ENCODE peak calls at places on chromosomes 2 and 18, in eight cellular contexts. One of them, this sample, is unnamed.

GRCh38 chr2:19990416-19990728 is 467 bp upstream of the WDR35 start:
- DNase-seq in tibial nerve: no peak
- DNase-seq in suprapubic skin: no peak
- DNase-seq in body of pancreas: no peak
- DNase-seq in PC-3: no peak
- DNase-seq in endothelial cell: no peak
- DNase-seq in stomach: no peak
- DNase-seq in MM.1S: no peak
- DNase-seq in this sample: no peak

GRCh38 chr18:10482985-10483949 is 28.8 kb downstream of the APCDD1 start:
- DNase-seq in PC-3: no peak
- DNase-seq in stomach: no peak
- DNase-seq in suprapubic skin: no peak
- DNase-seq in MM.1S: no peak
- DNase-seq in tibial nerve: no peak
- DNase-seq in endothelial cell: no peak
- DNase-seq in body of pancreas: peak; percentile 35
- DNase-seq in this sample: peak; percentile 77

GRCh38 chr2:42364653-42365052 is 3.6 kb upstream of the COX7A2L start:
- DNase-seq in suprapubic skin: no peak
- DNase-seq in endothelial cell: no peak
- DNase-seq in tibial nerve: no peak
- DNase-seq in MM.1S: no peak
- DNase-seq in PC-3: no peak
- DNase-seq in stomach: no peak
- DNase-seq in body of pancreas: no peak
- DNase-seq in this sample: no peak

GRCh38 chr2:237159006-237159897 is 73.6 kb downstream of the COPS8 start:
- DNase-seq in MM.1S: no peak
- DNase-seq in PC-3: no peak
- DNase-seq in tibial nerve: no peak
- DNase-seq in suprapubic skin: no peak
- DNase-seq in body of pancreas: no peak
- DNase-seq in endothelial cell: no peak
- DNase-seq in stomach: no peak
- DNase-seq in this sample: no peak

GRCh38 chr2:98664323-98664722 is 55.9 kb downstream of the UNC50 start:
- DNase-seq in endothelial cell: no peak
- DNase-seq in MM.1S: no peak
- DNase-seq in body of pancreas: peak; percentile 18
- DNase-seq in tibial nerve: no peak
- DNase-seq in PC-3: peak; percentile 81
- DNase-seq in suprapubic skin: no peak
- DNase-seq in stomach: no peak
- DNase-seq in this sample: no peak

GRCh38 chr2:157172866-157173578 is 84.5 kb upstream of the GALNT5 start:
- DNase-seq in tibial nerve: peak; percentile 38
- DNase-seq in body of pancreas: no peak
- DNase-seq in PC-3: no peak
- DNase-seq in MM.1S: no peak
- DNase-seq in endothelial cell: no peak
- DNase-seq in stomach: no peak
- DNase-seq in suprapubic skin: no peak
- DNase-seq in this sample: no peak

GRCh38 chr2:70561893-70562292 is 8.3 kb upstream of the TGFA start:
- DNase-seq in endothelial cell: no peak
- DNase-seq in MM.1S: no peak
- DNase-seq in PC-3: peak; percentile 55
- DNase-seq in tibial nerve: no peak
- DNase-seq in body of pancreas: no peak
- DNase-seq in stomach: no peak
- DNase-seq in suprapubic skin: no peak
- DNase-seq in this sample: no peak

GRCh38 chr2:39780825-39781600 is 2.0 kb upstream of the THUMPD2 start:
- DNase-seq in tibial nerve: no peak
- DNase-seq in MM.1S: peak; percentile 16
- DNase-seq in PC-3: no peak
- DNase-seq in suprapubic skin: no peak
- DNase-seq in endothelial cell: no peak
- DNase-seq in body of pancreas: no peak
- DNase-seq in stomach: no peak
- DNase-seq in this sample: no peak

DNA sequence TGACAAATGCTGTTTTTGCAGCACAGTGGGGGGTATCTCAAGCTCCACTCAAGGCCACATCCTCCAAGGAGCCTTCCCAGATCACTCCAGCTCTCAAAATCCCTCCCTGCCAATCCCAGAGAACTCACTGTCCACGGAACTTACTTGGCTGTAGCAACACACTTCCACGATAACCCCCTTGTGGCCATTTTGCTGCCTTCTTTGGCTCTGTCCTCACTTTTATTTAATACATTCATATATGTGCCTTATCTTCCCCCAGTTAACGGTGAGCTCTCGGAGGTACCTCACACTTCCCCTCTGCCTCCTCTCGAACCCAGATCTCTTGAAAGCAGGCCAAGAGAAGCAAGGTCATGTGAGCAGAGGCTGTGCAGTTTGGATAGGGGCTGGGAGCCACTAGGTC is 122.3 kb downstream of the TNS1 start:
- DNase-seq in endothelial cell: no peak
- DNase-seq in stomach: no peak
- DNase-seq in body of pancreas: no peak
- DNase-seq in tibial nerve: no peak
- DNase-seq in PC-3: no peak
- DNase-seq in suprapubic skin: no peak
- DNase-seq in MM.1S: no peak
- DNase-seq in this sample: no peak
- TF ChIP-seq CTCF in endothelial cell: no peak
- TF ChIP-seq CTCF in stomach: no peak
- TF ChIP-seq CTCF in body of pancreas: no peak
- TF ChIP-seq CTCF in tibial nerve: no peak
- TF ChIP-seq CTCF in PC-3: peak; percentile 25
- TF ChIP-seq CTCF in suprapubic skin: no peak
- TF ChIP-seq CTCF in MM.1S: no peak
- TF ChIP-seq CTCF in this sample: no peak

GRCh38 chr18:60671022-60671421 is 298.4 kb upstream of the MC4R start:
- DNase-seq in tibial nerve: no peak
- DNase-seq in MM.1S: no peak
- DNase-seq in suprapubic skin: no peak
- DNase-seq in body of pancreas: no peak
- DNase-seq in PC-3: no peak
- DNase-seq in endothelial cell: no peak
- DNase-seq in stomach: no peak
- DNase-seq in this sample: no peak

GRCh38 chr18:60667016-60667415 is 294.4 kb upstream of the MC4R start:
- DNase-seq in tibial nerve: no peak
- DNase-seq in MM.1S: no peak
- DNase-seq in suprapubic skin: no peak
- DNase-seq in endothelial cell: no peak
- DNase-seq in PC-3: no peak
- DNase-seq in body of pancreas: no peak
- DNase-seq in stomach: no peak
- DNase-seq in this sample: no peak

GRCh38 chr18:60664736-60665135 is 292.2 kb upstream of the MC4R start:
- DNase-seq in tibial nerve: no peak
- DNase-seq in MM.1S: peak; percentile 93
- DNase-seq in endothelial cell: no peak
- DNase-seq in suprapubic skin: no peak
- DNase-seq in stomach: no peak
- DNase-seq in body of pancreas: no peak
- DNase-seq in PC-3: no peak
- DNase-seq in this sample: no peak

GRCh38 chr18:60663060-60663989 is 290.8 kb upstream of the MC4R start:
- DNase-seq in suprapubic skin: no peak
- DNase-seq in MM.1S: no peak
- DNase-seq in tibial nerve: no peak
- DNase-seq in PC-3: peak; percentile 75
- DNase-seq in stomach: no peak
- DNase-seq in endothelial cell: no peak
- DNase-seq in body of pancreas: no peak
- DNase-seq in this sample: no peak

GRCh38 chr18:60668583-60668982 is 296.0 kb upstream of the MC4R start:
- DNase-seq in MM.1S: no peak
- DNase-seq in endothelial cell: no peak
- DNase-seq in PC-3: peak; percentile 25
- DNase-seq in suprapubic skin: no peak
- DNase-seq in stomach: no peak
- DNase-seq in body of pancreas: no peak
- DNase-seq in tibial nerve: no peak
- DNase-seq in this sample: no peak
- TF ChIP-seq CTCF in MM.1S: peak; percentile 36
- TF ChIP-seq CTCF in endothelial cell: no peak
- TF ChIP-seq CTCF in PC-3: peak; percentile 54
- TF ChIP-seq CTCF in suprapubic skin: no peak
- TF ChIP-seq CTCF in stomach: no peak
- TF ChIP-seq CTCF in body of pancreas: no peak
- TF ChIP-seq CTCF in tibial nerve: no peak
- TF ChIP-seq CTCF in this sample: no peak

GRCh38 chr2:67002618-67003371 is 394.3 kb upstream of the ETAA1 start:
- DNase-seq in endothelial cell: no peak
- DNase-seq in tibial nerve: no peak
- DNase-seq in stomach: no peak
- DNase-seq in suprapubic skin: no peak
- DNase-seq in MM.1S: no peak
- DNase-seq in body of pancreas: no peak
- DNase-seq in PC-3: no peak
- DNase-seq in this sample: no peak
- TF ChIP-seq CTCF in endothelial cell: no peak
- TF ChIP-seq CTCF in tibial nerve: no peak
- TF ChIP-seq CTCF in stomach: no peak
- TF ChIP-seq CTCF in suprapubic skin: no peak
- TF ChIP-seq CTCF in MM.1S: no peak
- TF ChIP-seq CTCF in body of pancreas: no peak
- TF ChIP-seq CTCF in PC-3: no peak
- TF ChIP-seq CTCF in this sample: no peak

GRCh38 chr18:36580266-36580665 is 248.5 kb downstream of the TPGS2 start:
- DNase-seq in stomach: no peak
- DNase-seq in tibial nerve: peak; percentile 49
- DNase-seq in MM.1S: no peak
- DNase-seq in endothelial cell: no peak
- DNase-seq in suprapubic skin: no peak
- DNase-seq in body of pancreas: no peak
- DNase-seq in PC-3: no peak
- DNase-seq in this sample: no peak
- TF ChIP-seq CTCF in stomach: no peak
- TF ChIP-seq CTCF in tibial nerve: no peak
- TF ChIP-seq CTCF in MM.1S: no peak
- TF ChIP-seq CTCF in endothelial cell: no peak
- TF ChIP-seq CTCF in suprapubic skin: no peak
- TF ChIP-seq CTCF in body of pancreas: no peak
- TF ChIP-seq CTCF in PC-3: no peak
- TF ChIP-seq CTCF in this sample: no peak

DNA sequence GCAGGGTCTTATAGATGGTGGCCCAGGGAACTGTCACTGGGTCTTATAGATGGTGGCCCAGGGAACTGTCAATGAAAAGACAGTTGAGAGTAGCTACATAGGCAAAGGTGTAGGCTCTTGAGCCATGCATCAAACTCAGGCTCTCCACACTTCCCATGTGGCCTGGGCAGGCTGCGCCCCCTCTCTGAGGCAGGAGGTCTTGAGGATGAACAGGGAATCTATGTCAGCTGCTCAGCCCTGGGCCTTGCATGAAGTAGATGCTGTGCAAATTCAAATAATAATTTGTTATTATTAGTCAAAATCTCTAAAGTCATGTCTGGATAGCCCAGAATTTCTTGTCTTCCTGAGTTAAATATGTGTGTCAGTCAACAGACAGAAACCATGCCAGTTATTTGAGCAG is 26.7 kb downstream of the STK25 start:
- DNase-seq in MM.1S: no peak
- DNase-seq in stomach: no peak
- DNase-seq in tibial nerve: no peak
- DNase-seq in endothelial cell: no peak
- DNase-seq in PC-3: no peak
- DNase-seq in suprapubic skin: no peak
- DNase-seq in body of pancreas: no peak
- DNase-seq in this sample: no peak
- TF ChIP-seq CTCF in MM.1S: no peak
- TF ChIP-seq CTCF in stomach: no peak
- TF ChIP-seq CTCF in tibial nerve: no peak
- TF ChIP-seq CTCF in endothelial cell: no peak
- TF ChIP-seq CTCF in PC-3: no peak
- TF ChIP-seq CTCF in suprapubic skin: no peak
- TF ChIP-seq CTCF in body of pancreas: no peak
- TF ChIP-seq CTCF in this sample: peak; percentile 10

GRCh38 chr2:7377861-7378569 is 460.8 kb downstream of the RNF144A start:
- DNase-seq in endothelial cell: peak; percentile 29
- DNase-seq in MM.1S: no peak
- DNase-seq in PC-3: peak; percentile 71
- DNase-seq in stomach: peak; percentile 36
- DNase-seq in suprapubic skin: no peak
- DNase-seq in body of pancreas: peak; percentile 65
- DNase-seq in tibial nerve: no peak
- DNase-seq in this sample: no peak
- TF ChIP-seq CTCF in endothelial cell: no peak
- TF ChIP-seq CTCF in MM.1S: no peak
- TF ChIP-seq CTCF in PC-3: peak; percentile 48
- TF ChIP-seq CTCF in stomach: no peak
- TF ChIP-seq CTCF in suprapubic skin: no peak
- TF ChIP-seq CTCF in body of pancreas: peak; percentile 18
- TF ChIP-seq CTCF in tibial nerve: no peak
- TF ChIP-seq CTCF in this sample: no peak

GRCh38 chr2:75311521-75311920 is 112.2 kb upstream of the TACR1 start:
- DNase-seq in endothelial cell: no peak
- DNase-seq in tibial nerve: no peak
- DNase-seq in body of pancreas: no peak
- DNase-seq in stomach: no peak
- DNase-seq in suprapubic skin: no peak
- DNase-seq in PC-3: peak; percentile 25
- DNase-seq in MM.1S: no peak
- DNase-seq in this sample: no peak

GRCh38 chr2:75309596-75310290 is 110.4 kb upstream of the TACR1 start:
- DNase-seq in stomach: no peak
- DNase-seq in endothelial cell: no peak
- DNase-seq in tibial nerve: no peak
- DNase-seq in MM.1S: no peak
- DNase-seq in PC-3: peak; percentile 64
- DNase-seq in body of pancreas: no peak
- DNase-seq in suprapubic skin: no peak
- DNase-seq in this sample: no peak

GRCh38 chr2:75310915-75311314 is 111.6 kb upstream of the TACR1 start:
- DNase-seq in endothelial cell: no peak
- DNase-seq in suprapubic skin: no peak
- DNase-seq in MM.1S: peak; percentile 76
- DNase-seq in stomach: no peak
- DNase-seq in body of pancreas: no peak
- DNase-seq in tibial nerve: no peak
- DNase-seq in PC-3: peak; percentile 62
- DNase-seq in this sample: no peak

GRCh38 chr2:75315436-75315835 is 116.1 kb upstream of the TACR1 start:
- DNase-seq in tibial nerve: no peak
- DNase-seq in MM.1S: no peak
- DNase-seq in body of pancreas: no peak
- DNase-seq in stomach: no peak
- DNase-seq in PC-3: no peak
- DNase-seq in endothelial cell: no peak
- DNase-seq in suprapubic skin: no peak
- DNase-seq in this sample: no peak

GRCh38 chr2:75311993-75312392 is 112.7 kb upstream of the TACR1 start:
- DNase-seq in MM.1S: peak; percentile 93
- DNase-seq in tibial nerve: no peak
- DNase-seq in suprapubic skin: no peak
- DNase-seq in stomach: no peak
- DNase-seq in endothelial cell: peak; percentile 34
- DNase-seq in PC-3: no peak
- DNase-seq in body of pancreas: no peak
- DNase-seq in this sample: peak; percentile 60
- TF ChIP-seq CTCF in MM.1S: peak; percentile 83
- TF ChIP-seq CTCF in tibial nerve: no peak
- TF ChIP-seq CTCF in suprapubic skin: no peak
- TF ChIP-seq CTCF in stomach: no peak
- TF ChIP-seq CTCF in endothelial cell: peak; percentile 36
- TF ChIP-seq CTCF in PC-3: peak; percentile 39
- TF ChIP-seq CTCF in body of pancreas: no peak
- TF ChIP-seq CTCF in this sample: peak; percentile 77

This sample was measured in GM13977.